ENCODE peak calls at places on chromosomes 7 and 10, in eight cellular contexts. One of them, this sample, is unnamed.

GRCh38 chr10:20858292-20859124 is 38.6 kb downstream of the NEBL start:
- DNase-seq in MCF 10A: peak
- DNase-seq in fibroblast of mammary gland: peak
- DNase-seq in GDM1: no peak
- DNase-seq in anterior cingulate cortex: no peak
- DNase-seq in central memory CD4-positive, alpha-beta T cell: no peak
- DNase-seq in NCI-H446 treated with DMSO at 0.1 percent for 48 hours: peak
- DNase-seq in transverse colon: no peak
- DNase-seq in this sample: no peak

GRCh38 chr7:133512560-133512959 is 259.7 kb downstream of the EXOC4 start:
- DNase-seq in NCI-H446 treated with DMSO at 0.1 percent for 48 hours: no peak
- DNase-seq in fibroblast of mammary gland: peak
- DNase-seq in GDM1: no peak
- DNase-seq in transverse colon: no peak
- DNase-seq in anterior cingulate cortex: no peak
- DNase-seq in MCF 10A: peak
- DNase-seq in central memory CD4-positive, alpha-beta T cell: no peak
- DNase-seq in this sample: no peak

GRCh38 chr10:94027197-94027596 is 33.5 kb downstream of the PLCE1 start:
- DNase-seq in transverse colon: no peak
- DNase-seq in MCF 10A: no peak
- DNase-seq in NCI-H446 treated with DMSO at 0.1 percent for 48 hours: no peak
- DNase-seq in central memory CD4-positive, alpha-beta T cell: no peak
- DNase-seq in GDM1: no peak
- DNase-seq in fibroblast of mammary gland: no peak
- DNase-seq in anterior cingulate cortex: no peak
- DNase-seq in this sample: no peak

GRCh38 chr7:99806839-99807478 is 20.9 kb upstream of the CYP3A43 start:
- DNase-seq in NCI-H446 treated with DMSO at 0.1 percent for 48 hours: no peak
- DNase-seq in fibroblast of mammary gland: no peak
- DNase-seq in MCF 10A: no peak
- DNase-seq in transverse colon: no peak
- DNase-seq in GDM1: no peak
- DNase-seq in anterior cingulate cortex: no peak
- DNase-seq in central memory CD4-positive, alpha-beta T cell: no peak
- DNase-seq in this sample: no peak

GRCh38 chr7:36605261-36605660 is 119.0 kb downstream of the AOAH start:
- DNase-seq in NCI-H446 treated with DMSO at 0.1 percent for 48 hours: no peak
- DNase-seq in GDM1: no peak
- DNase-seq in MCF 10A: no peak
- DNase-seq in anterior cingulate cortex: no peak
- DNase-seq in fibroblast of mammary gland: no peak
- DNase-seq in transverse colon: no peak
- DNase-seq in central memory CD4-positive, alpha-beta T cell: no peak
- DNase-seq in this sample: no peak

GRCh38 chr10:9010931-9011670 is 956.6 kb downstream of the GATA3 start:
- DNase-seq in central memory CD4-positive, alpha-beta T cell: no peak
- DNase-seq in GDM1: no peak
- DNase-seq in fibroblast of mammary gland: no peak
- DNase-seq in transverse colon: no peak
- DNase-seq in MCF 10A: no peak
- DNase-seq in NCI-H446 treated with DMSO at 0.1 percent for 48 hours: no peak
- DNase-seq in anterior cingulate cortex: no peak
- DNase-seq in this sample: no peak

GRCh38 chr10:70088299-70088698 is 35.7 kb downstream of the MACROH2A2 start:
- DNase-seq in anterior cingulate cortex: no peak
- DNase-seq in transverse colon: no peak
- DNase-seq in MCF 10A: no peak
- DNase-seq in GDM1: no peak
- DNase-seq in NCI-H446 treated with DMSO at 0.1 percent for 48 hours: no peak
- DNase-seq in central memory CD4-positive, alpha-beta T cell: no peak
- DNase-seq in fibroblast of mammary gland: no peak
- DNase-seq in this sample: no peak

GRCh38 chr10:73494877-73495225 is 973 bp downstream of the PPP3CB start:
- DNase-seq in central memory CD4-positive, alpha-beta T cell: no peak
- DNase-seq in GDM1: no peak
- DNase-seq in transverse colon: no peak
- DNase-seq in NCI-H446 treated with DMSO at 0.1 percent for 48 hours: no peak
- DNase-seq in anterior cingulate cortex: no peak
- DNase-seq in fibroblast of mammary gland: peak
- DNase-seq in MCF 10A: no peak
- DNase-seq in this sample: no peak

GRCh38 chr10:110442746-110443145 is 55.0 kb upstream of the DUSP5 start:
- DNase-seq in transverse colon: no peak
- DNase-seq in MCF 10A: no peak
- DNase-seq in GDM1: no peak
- DNase-seq in central memory CD4-positive, alpha-beta T cell: no peak
- DNase-seq in anterior cingulate cortex: no peak
- DNase-seq in fibroblast of mammary gland: no peak
- DNase-seq in NCI-H446 treated with DMSO at 0.1 percent for 48 hours: no peak
- DNase-seq in this sample: no peak

This sample was measured in caudate nucleus.